ENCODE peak calls at places on chromosomes 13 and 19, in ten cellular contexts. H is prostate gland, E is breast epithelium, J is stomach, I is uterus, Y is GM12891, W is A549, U is ovary, L is GM12878, F is IMR-90. A is an unnamed sample.

GRCh38 chr19:58020985-58021384 is 12.8 kb upstream of the ZSCAN1 start:
- DNase-seq in H (no peak), E (peak), J (no peak), I (no peak), Y (no peak), W (no peak), U (no peak), L (no peak), F (no peak), A (no peak)

GRCh38 chr19:46351241-46352041 is 4.6 kb downstream of the PPP5C start:
- DNase-seq in H (peak), E (no peak), J (peak), I (peak), Y (no peak), W (peak), U (no peak), L (no peak), F (peak), A (no peak)

GRCh38 chr13:74115138-74115537 is 19.1 kb downstream of the KLF12 start:
- DNase-seq in H (no peak), E (no peak), J (no peak), I (no peak), Y (no peak), W (no peak), U (no peak), L (no peak), F (peak), A (no peak)

GRCh38 chr13:50686547-50686946 is 156.9 kb downstream of the DLEU7 start:
- DNase-seq in H (no peak), E (no peak), J (no peak), I (no peak), Y (peak), W (no peak), U (no peak), L (no peak), F (no peak), A (no peak)

GRCh38 chr19:55418185-55418584 is 10.6 kb upstream of the UBE2S start:
- DNase-seq in H (peak), E (no peak), J (peak), I (peak), Y (no peak), W (peak), U (no peak), L (no peak), F (peak), A (no peak)

GRCh38 chr13:79782541-79783216 is 301.7 kb downstream of the NDFIP2 start:
- DNase-seq in H (peak), E (no peak), J (peak), I (no peak), Y (no peak), W (no peak), U (peak), L (no peak), F (peak), A (no peak)

GRCh38 chr19:36101550-36102327 is 9.2 kb upstream of the OVOL3 start:
- DNase-seq in H (no peak), E (no peak), J (no peak), I (no peak), Y (no peak), W (no peak), U (no peak), L (no peak), F (no peak), A (no peak)

GRCh38 chr19:55626350-55626749 is 2.0 kb upstream of the ZNF784 start:
- DNase-seq in H (no peak), E (no peak), J (no peak), I (no peak), Y (no peak), W (no peak), U (no peak), L (no peak), F (no peak), A (no peak)

GRCh38 chr19:39172700-39173501 is 23.9 kb upstream of the NCCRP1 start:
- DNase-seq in H (no peak), E (no peak), J (no peak), I (no peak), Y (no peak), W (no peak), U (no peak), L (no peak), F (no peak), A (no peak)

GRCh38 chr19:49490287-49491029 is 3.0 kb downstream of the RPL13A start:
- DNase-seq in H (no peak), E (no peak), J (no peak), I (no peak), Y (no peak), W (no peak), U (no peak), L (no peak), F (no peak), A (no peak)

GRCh38 chr13:50357586-50358118 is 342.4 kb downstream of the KCNRG start:
- DNase-seq in H (peak), E (peak), J (peak), I (peak), Y (no peak), W (no peak), U (no peak), L (no peak), F (peak), A (no peak)

GRCh38 chr19:40908981-40909380 is 26.9 kb upstream of the CYP2A7 start:
- DNase-seq in H (no peak), E (no peak), J (no peak), I (no peak), Y (no peak), W (no peak), U (no peak), L (no peak), F (no peak), A (no peak)

GRCh38 chr13:95243207-95243606 is 58.0 kb downstream of the ABCC4 start:
- DNase-seq in H (no peak), E (no peak), J (no peak), I (no peak), Y (no peak), W (no peak), U (no peak), L (no peak), F (no peak), A (no peak)

GRCh38 chr13:19681517-19681916 is 48.1 kb downstream of the MPHOSPH8 start:
- DNase-seq in H (no peak), E (no peak), J (no peak), I (no peak), Y (no peak), W (no peak), U (no peak), L (no peak), F (peak), A (no peak)

GRCh38 chr19:58558066-58558622 is at the start of gene UBE2M:
- DNase-seq in H (peak), E (no peak), J (peak), I (peak), Y (no peak), W (peak), U (peak), L (no peak), F (no peak), A (no peak)

GRCh38 chr19:46748325-46749109 is 2.3 kb upstream of the STRN4 start:
- DNase-seq in H (no peak), E (no peak), J (peak), I (no peak), Y (no peak), W (peak), U (peak), L (no peak), F (peak), A (no peak)

GRCh38 chr19:41089955-41090354 is 1.7 kb downstream of the CYP2A13 start:
- DNase-seq in H (no peak), E (no peak), J (no peak), I (no peak), Y (no peak), W (peak), U (peak), L (no peak), F (no peak), A (no peak)

GRCh38 chr19:5293607-5294089 is 47.0 kb downstream of the PTPRS start:
- DNase-seq in H (peak), E (no peak), J (peak), I (peak), Y (no peak), W (no peak), U (peak), L (no peak), F (peak), A (no peak)

GRCh38 chr19:23769691-23770468 is 11.2 kb upstream of the ZNF681 start:
- DNase-seq in H (no peak), E (no peak), J (no peak), I (no peak), Y (no peak), W (no peak), U (no peak), L (no peak), F (no peak), A (no peak)

GRCh38 chr19:5305163-5305562 is 35.4 kb downstream of the PTPRS start:
- DNase-seq in H (no peak), E (no peak), J (no peak), I (no peak), Y (no peak), W (no peak), U (no peak), L (no peak), F (no peak), A (no peak)

GRCh38 chr19:33383722-33384292 is 10.3 kb downstream of the CEBPG start:
- DNase-seq in H (no peak), E (peak), J (no peak), I (no peak), Y (no peak), W (no peak), U (no peak), L (no peak), F (no peak), A (no peak)

GRCh38 chr13:98525452-98525851 is 51.5 kb downstream of the STK24 start:
- DNase-seq in H (no peak), E (no peak), J (no peak), I (no peak), Y (no peak), W (no peak), U (no peak), L (no peak), F (no peak), A (no peak)
- TF ChIP-seq POLR2A in H (no peak), E (no peak), J (no peak), I (no peak), Y (no peak), W (no peak), U (no peak), L (no peak), F (no peak), A (no peak)

GRCh38 chr19:48203794-48204628 is 33.5 kb downstream of the ZSWIM9 start:
- DNase-seq in H (peak), E (peak), J (peak), I (peak), Y (peak), W (peak), U (peak), L (peak), F (peak), A (peak)
- TF ChIP-seq POLR2A in H (peak), E (no peak), J (no peak), I (peak), Y (peak), W (peak), U (no peak), L (peak), F (peak), A (peak)

GRCh38 chr13:24162604-24163003 is 2.1 kb downstream of the SPATA13 start:
- DNase-seq in H (peak), E (no peak), J (no peak), I (no peak), Y (no peak), W (no peak), U (no peak), L (no peak), F (no peak), A (no peak)

GRCh38 chr13:24159921-24160324 is 597 bp upstream of the SPATA13 start:
- DNase-seq in H (no peak), E (no peak), J (no peak), I (no peak), Y (no peak), W (peak), U (no peak), L (no peak), F (no peak), A (no peak)

GRCh38 chr13:24161980-24162517 is 1.5 kb downstream of the SPATA13 start:
- DNase-seq in H (no peak), E (peak), J (peak), I (no peak), Y (no peak), W (no peak), U (no peak), L (no peak), F (no peak), A (no peak)

GRCh38 chr13:24159362-24159761 is 1.2 kb upstream of the SPATA13 start:
- DNase-seq in H (no peak), E (no peak), J (no peak), I (no peak), Y (no peak), W (no peak), U (no peak), L (no peak), F (no peak), A (no peak)

GRCh38 chr13:24161010-24161775 is 673 bp downstream of the SPATA13 start:
- DNase-seq in H (peak), E (peak), J (peak), I (peak), Y (peak), W (no peak), U (peak), L (no peak), F (no peak), A (peak)
- TF ChIP-seq POLR2A in H (no peak), E (no peak), J (no peak), I (peak), Y (no peak), W (no peak), U (no peak), L (no peak), F (no peak), A (no peak)

GRCh38 chr19:12672744-12673143 is 6.1 kb downstream of the WDR83 start:
- DNase-seq in H (no peak), E (no peak), J (no peak), I (no peak), Y (no peak), W (no peak), U (no peak), L (no peak), F (no peak), A (no peak)

GRCh38 chr19:12676384-12676792 is 5.3 kb downstream of the DHPS start:
- DNase-seq in H (peak), E (peak), J (peak), I (peak), Y (peak), W (peak), U (peak), L (no peak), F (peak), A (peak)

GRCh38 chr19:12676928-12677327 is 4.8 kb downstream of the DHPS start:
- DNase-seq in H (no peak), E (no peak), J (no peak), I (no peak), Y (no peak), W (no peak), U (no peak), L (no peak), F (no peak), A (no peak)

GRCh38 chr19:12675940-12676339 is 5.7 kb downstream of the DHPS start:
- DNase-seq in H (no peak), E (no peak), J (no peak), I (no peak), Y (no peak), W (no peak), U (no peak), L (no peak), F (no peak), A (no peak)

GRCh38 chr19:12675377-12675776 is 6.3 kb downstream of the DHPS start:
- DNase-seq in H (no peak), E (no peak), J (no peak), I (no peak), Y (no peak), W (no peak), U (no peak), L (no peak), F (no peak), A (no peak)
- TF ChIP-seq POLR2A in H (no peak), E (no peak), J (no peak), I (no peak), Y (no peak), W (no peak), U (no peak), L (peak), F (no peak), A (no peak)

DNA sequence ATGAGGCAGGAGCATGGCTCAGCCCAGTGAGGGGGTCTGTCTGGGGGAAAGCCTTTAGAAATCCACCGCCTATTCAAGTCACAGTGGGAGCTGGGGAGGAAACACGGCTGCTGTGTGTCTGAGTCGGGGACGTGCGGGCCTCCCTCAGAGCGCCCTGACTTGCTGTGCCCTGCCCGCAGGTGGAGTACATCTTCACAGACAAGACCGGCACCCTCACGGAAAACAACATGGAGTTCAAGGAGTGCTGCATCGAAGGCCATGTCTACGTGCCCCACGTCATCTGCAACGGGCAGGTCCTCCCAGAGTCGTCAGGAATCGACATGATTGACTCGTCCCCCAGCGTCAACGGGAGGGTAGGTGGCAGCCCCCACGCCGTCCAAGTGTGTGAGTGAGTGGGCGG is 137.8 kb upstream of the MCF2L start:
- DNase-seq in H (no peak), E (no peak), J (no peak), I (no peak), Y (no peak), W (no peak), U (no peak), L (no peak), F (no peak), A (no peak)
- TF ChIP-seq POLR2A in H (no peak), E (no peak), J (no peak), I (no peak), Y (no peak), W (no peak), U (no peak), L (no peak), F (no peak), A (no peak)

DNA sequence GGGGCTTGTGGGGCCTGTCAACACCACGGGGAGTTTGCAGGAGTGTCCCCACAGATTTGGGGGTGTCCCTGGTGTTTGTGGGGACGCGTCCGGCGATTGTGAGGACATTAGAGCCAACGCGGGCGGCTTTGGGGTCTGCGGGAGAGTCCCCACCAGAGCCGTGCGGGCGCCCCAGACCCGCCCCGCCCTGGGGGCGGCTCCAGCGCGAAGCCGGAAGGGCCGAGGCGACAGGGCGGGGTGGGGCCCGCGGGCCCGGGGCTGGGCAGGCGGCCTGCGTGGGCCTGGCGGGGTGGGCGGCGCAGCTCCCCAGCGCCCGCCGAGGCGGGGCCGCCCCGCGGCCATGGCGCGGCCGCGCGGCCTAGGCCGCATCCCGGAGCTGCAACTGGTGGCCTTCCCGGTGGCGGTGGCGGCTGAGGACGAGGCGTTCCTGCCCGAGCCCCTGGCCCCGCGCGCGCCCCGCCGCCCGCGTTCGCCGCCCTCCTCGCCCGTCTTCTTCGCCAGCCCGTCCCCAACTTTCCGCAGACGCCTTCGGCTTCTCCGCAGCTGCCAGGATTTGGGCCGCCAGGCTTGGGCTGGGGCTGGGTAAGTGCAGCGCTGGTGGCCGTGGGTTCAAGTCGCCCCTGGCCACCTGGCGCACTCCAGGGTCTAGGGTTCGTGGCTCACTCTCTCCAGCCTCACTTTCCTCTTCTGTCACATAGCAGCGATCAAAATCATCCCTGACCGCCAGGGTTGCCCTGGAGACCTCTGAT is 10.3 kb downstream of the PDE4A start:
- DNase-seq in H (peak), E (no peak), J (peak), I (peak), Y (no peak), W (no peak), U (no peak), L (no peak), F (peak), A (no peak)
- TF ChIP-seq POLR2A in H (no peak), E (no peak), J (no peak), I (peak), Y (no peak), W (peak), U (no peak), L (peak), F (no peak), A (no peak)

GRCh38 chr19:3507371-3508120 is 1.4 kb downstream of the FZR1 start:
- DNase-seq in H (peak), E (no peak), J (peak), I (no peak), Y (no peak), W (no peak), U (peak), L (no peak), F (no peak), A (no peak)

GRCh38 chr19:3505598-3506383 is at the start of gene FZR1:
- DNase-seq in H (peak), E (peak), J (peak), I (peak), Y (peak), W (peak), U (peak), L (peak), F (peak), A (peak)

GRCh38 chr19:3508771-3509535 is 2.8 kb downstream of the FZR1 start:
- DNase-seq in H (no peak), E (no peak), J (no peak), I (no peak), Y (no peak), W (no peak), U (peak), L (no peak), F (peak), A (no peak)

GRCh38 chr19:3504723-3505122 is 1.4 kb upstream of the FZR1 start:
- DNase-seq in H (no peak), E (no peak), J (no peak), I (no peak), Y (no peak), W (no peak), U (no peak), L (no peak), F (no peak), A (no peak)

GRCh38 chr19:3506384-3507340 is 551 bp downstream of the FZR1 start:
- DNase-seq in H (peak), E (no peak), J (peak), I (no peak), Y (no peak), W (no peak), U (peak), L (no peak), F (no peak), A (no peak)
- TF ChIP-seq POLR2A in H (no peak), E (no peak), J (no peak), I (no peak), Y (no peak), W (peak), U (no peak), L (no peak), F (peak), A (no peak)

A was measured in GM12892.